ENCODE peak calls at places on chromosomes 12 and 14, in six cellular contexts. G, O, Y, R, Q and I are unnamed samples.

GRCh38 chr12:5333096-5333495 is 98.8 kb upstream of the NTF3 start:
- DNase-seq in Q (no peak), R (no peak), Y (no peak), O (no peak), G (no peak), I (no peak)

GRCh38 chr14:96581902-96582640 is 79.9 kb downstream of the PAPOLA start:
- DNase-seq in G (no peak), Y (no peak), Q (no peak), R (peak), O (no peak), I (no peak)

GRCh38 chr14:54312166-54312801 is 84.5 kb upstream of the CDKN3 start:
- DNase-seq in O (peak), Y (no peak), G (no peak), Q (no peak), R (no peak), I (peak)

GRCh38 chr12:4849024-4849594 is 60.6 kb upstream of the KCNA1 start:
- DNase-seq in Y (no peak), Q (no peak), O (peak), R (no peak), G (no peak), I (peak)

GRCh38 chr12:105287408-105287807 is 43.1 kb upstream of the C12orf75 start:
- DNase-seq in G (no peak), O (no peak), Q (no peak), Y (no peak), R (no peak), I (no peak)

GRCh38 chr14:100622234-100622633 is 35.0 kb upstream of the BEGAIN start:
- DNase-seq in Q (no peak), G (no peak), Y (peak), R (no peak), O (no peak), I (no peak)

GRCh38 chr12:84764006-84764405 is 148.6 kb downstream of the SLC6A15 start:
- DNase-seq in R (no peak), Y (no peak), O (peak), G (no peak), Q (no peak), I (peak)

GRCh38 chr12:96986883-96987523 is 79.9 kb downstream of the NEDD1 start:
- DNase-seq in G (no peak), O (peak), R (peak), Y (no peak), Q (no peak), I (peak)

GRCh38 chr12:7130791-7131501 is 775 bp downstream of the CLSTN3 start:
- DNase-seq in G (peak), Q (peak), O (peak), Y (peak), R (peak), I (peak)

GRCh38 chr14:99181246-99181645 is 90.8 kb downstream of the BCL11B start:
- DNase-seq in Y (no peak), G (no peak), O (no peak), Q (no peak), R (no peak), I (no peak)

GRCh38 chr12:29054790-29055663 is 94.1 kb upstream of the FAR2 start:
- DNase-seq in O (no peak), R (no peak), Q (no peak), G (no peak), Y (no peak), I (no peak)

GRCh38 chr14:51784466-51784865 is 75.9 kb upstream of the GNG2 start:
- DNase-seq in Q (no peak), Y (no peak), G (no peak), R (no peak), O (no peak), I (no peak)

GRCh38 chr14:73728106-73729014 is 14.2 kb upstream of the PNMA1 start:
- DNase-seq in Q (peak), O (peak), R (peak), Y (peak), G (peak), I (peak)

GRCh38 chr12:21301-22189 is 45.0 kb upstream of the IQSEC3 start:
- DNase-seq in Y (peak), Q (no peak), R (no peak), G (no peak), O (no peak), I (no peak)

GRCh38 chr12:22530-23201 is 43.9 kb upstream of the IQSEC3 start:
- DNase-seq in O (no peak), Y (peak), Q (no peak), R (no peak), G (no peak), I (no peak)

GRCh38 chr12:20757-21156 is 45.8 kb upstream of the IQSEC3 start:
- DNase-seq in Q (no peak), R (no peak), O (no peak), G (no peak), Y (peak), I (no peak)

DNA sequence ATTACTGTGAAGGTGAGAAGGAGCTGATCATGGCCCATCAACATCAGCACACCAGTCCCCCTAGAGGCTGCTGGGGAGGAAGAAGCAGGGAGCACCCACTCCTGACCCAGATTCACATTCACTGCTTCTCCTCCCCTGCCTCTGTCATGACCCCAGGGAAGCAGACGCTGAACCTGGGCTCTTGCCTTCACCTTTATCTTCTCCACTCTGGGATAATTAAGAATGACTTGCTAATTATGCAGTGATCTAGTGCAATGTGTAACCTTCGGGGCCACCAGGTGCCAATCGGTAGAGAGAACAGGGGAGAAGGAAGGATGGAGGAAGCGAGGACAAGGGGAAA is 44.4 kb upstream of the IQSEC3 start:
- DNase-seq in Y (peak), R (no peak), G (no peak), O (no peak), Q (no peak), I (no peak)
- TF ChIP-seq CTCF in Y (no peak), R (no peak), G (no peak), O (no peak), Q (no peak), I (no peak)

DNA sequence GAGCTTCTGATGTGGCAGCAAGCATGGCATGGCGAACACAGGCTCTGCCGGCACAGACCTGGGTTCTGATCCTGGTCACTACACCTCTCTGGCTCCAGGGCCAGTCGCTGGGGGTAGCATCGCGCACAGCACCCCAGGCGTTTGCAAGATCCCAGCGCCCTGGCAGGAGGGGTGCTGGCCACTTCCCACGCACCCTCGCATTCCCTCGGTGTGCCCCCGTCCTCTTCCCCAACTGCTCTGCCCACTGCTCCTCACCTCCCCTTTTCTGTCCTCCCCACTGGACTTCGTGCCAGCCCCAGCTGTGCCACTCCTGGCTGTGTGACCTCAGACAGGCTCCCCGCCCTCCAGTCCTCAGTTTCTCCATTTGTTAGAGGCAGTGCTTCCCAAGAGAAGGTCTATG is 2.8 kb downstream of the CDK2AP1 start:
- DNase-seq in G (no peak), O (no peak), R (no peak), Q (no peak), Y (no peak), I (no peak)
- H3K4me3 ChIP-seq in G (no peak), O (peak), R (no peak), Q (peak), Y (no peak), I (peak)

GRCh38 chr12:990649-991349 is at the start of gene ERC1:
- DNase-seq in O (peak), Y (peak), G (peak), R (peak), Q (peak), I (peak)
- TF ChIP-seq CTCF in O (peak), Y (no peak), G (no peak), R (no peak), Q (no peak), I (no peak)

GRCh38 chr12:53726342-53726741 is 910 bp downstream of the CALCOCO1 start:
- DNase-seq in R (no peak), G (no peak), O (no peak), Y (no peak), Q (no peak), I (no peak)

GRCh38 chr12:53729659-53730058 is 2.4 kb upstream of the CALCOCO1 start:
- DNase-seq in R (no peak), Y (no peak), Q (no peak), O (no peak), G (no peak), I (no peak)

GRCh38 chr12:53726946-53727309 is 324 bp downstream of the CALCOCO1 start:
- DNase-seq in O (peak), Y (no peak), R (no peak), G (no peak), Q (no peak), I (peak)

GRCh38 chr12:53727310-53728041 is at the start of gene CALCOCO1:
- DNase-seq in G (peak), R (peak), Y (peak), Q (peak), O (peak), I (peak)

DNA sequence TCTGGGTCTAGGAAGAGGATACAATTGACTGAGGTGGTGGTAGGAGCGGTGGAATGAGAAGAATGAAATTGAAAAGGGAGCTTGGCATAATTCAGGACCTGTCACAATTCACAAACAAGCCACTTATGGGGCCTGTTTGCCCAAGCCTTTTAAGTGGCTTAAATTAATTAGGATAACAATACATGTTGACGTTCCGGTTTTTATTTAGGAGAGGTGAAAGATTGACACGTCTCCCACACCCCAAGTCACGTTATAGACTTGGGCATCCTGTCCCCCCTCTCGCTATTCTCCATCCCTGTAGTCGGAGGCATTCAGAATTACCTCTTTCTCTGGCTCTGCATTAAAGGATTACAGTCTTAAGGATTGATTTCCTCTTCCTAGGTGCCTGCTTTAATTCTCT is 954 bp upstream of the CALCOCO1 start:
- DNase-seq in R (no peak), O (no peak), Q (no peak), G (no peak), Y (no peak), I (no peak)
- H3K4me3 ChIP-seq in R (no peak), O (peak), Q (no peak), G (no peak), Y (peak), I (no peak)

DNA sequence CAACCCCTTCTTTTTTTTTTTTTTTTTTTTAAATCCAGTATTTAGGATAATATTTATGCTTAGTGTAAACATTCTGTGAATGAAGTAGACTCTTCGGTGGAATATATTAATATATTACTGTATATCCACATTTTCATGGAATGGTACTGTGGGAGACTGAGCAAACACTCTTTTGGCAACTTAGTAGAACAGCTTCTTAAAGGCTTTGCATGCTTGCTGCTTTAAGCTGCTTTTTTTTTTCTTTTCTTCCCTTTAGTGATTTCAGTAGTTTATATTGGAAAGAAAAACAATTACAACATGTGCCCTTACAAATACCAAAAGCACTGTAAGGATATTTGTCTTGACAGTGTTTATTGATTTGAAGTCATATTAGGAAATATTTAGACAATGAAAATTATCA is 78.9 kb downstream of the AEBP2 start:
- DNase-seq in R (no peak), Q (no peak), Y (no peak), O (peak), G (no peak), I (no peak)
- TF ChIP-seq CTCF in R (no peak), Q (no peak), Y (no peak), O (no peak), G (no peak), I (no peak)

GRCh38 chr12:54428050-54429013 is 9.3 kb upstream of the ITGA5 start:
- DNase-seq in O (peak), Y (no peak), Q (no peak), G (peak), R (no peak), I (peak)
- H3K4me3 ChIP-seq in O (no peak), Y (no peak), Q (no peak), G (no peak), R (no peak), I (no peak)

GRCh38 chr14:36451346-36452065 is 68.5 kb downstream of the NKX2-1 start:
- DNase-seq in Q (no peak), G (no peak), Y (peak), O (no peak), R (no peak), I (no peak)

GRCh38 chr14:36454599-36455240 is 65.3 kb downstream of the NKX2-1 start:
- DNase-seq in R (no peak), Y (no peak), Q (no peak), G (no peak), O (no peak), I (no peak)

GRCh38 chr14:36452850-36453249 is 67.2 kb downstream of the NKX2-1 start:
- DNase-seq in G (no peak), R (no peak), O (no peak), Y (no peak), Q (no peak), I (no peak)

GRCh38 chr14:36449903-36450302 is 70.1 kb downstream of the NKX2-1 start:
- DNase-seq in G (no peak), Q (no peak), Y (no peak), R (no peak), O (no peak), I (no peak)

GRCh38 chr14:36450550-36450949 is 69.5 kb downstream of the NKX2-1 start:
- DNase-seq in R (no peak), G (no peak), Q (no peak), Y (no peak), O (no peak), I (no peak)
- TF ChIP-seq CTCF in R (no peak), G (no peak), Q (no peak), Y (no peak), O (no peak), I (no peak)

DNA sequence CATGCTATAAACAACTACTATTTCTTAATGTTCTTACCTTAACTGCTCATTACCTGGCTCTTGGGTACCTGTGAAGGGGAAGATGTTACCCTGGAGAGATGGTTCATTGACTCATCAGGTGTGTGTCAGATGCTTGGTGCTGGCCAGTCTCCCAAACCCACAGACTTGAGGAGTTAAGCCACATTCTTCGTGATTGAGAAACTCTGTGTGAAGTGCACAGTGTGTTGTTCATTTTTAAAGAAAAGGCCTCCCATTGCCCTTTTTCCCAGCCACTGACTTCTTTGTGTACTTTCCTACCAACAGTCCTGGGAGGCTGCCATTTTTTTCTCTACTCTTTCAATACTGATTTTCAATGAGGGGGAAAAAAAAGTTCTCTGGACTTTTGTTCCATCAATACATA is 3.2 kb downstream of the MGST1 start:
- DNase-seq in Y (no peak), O (peak), R (peak), Q (no peak), G (no peak), I (peak)
- H3K4me3 ChIP-seq in Y (peak), O (no peak), R (no peak), Q (no peak), G (no peak), I (peak)

DNA sequence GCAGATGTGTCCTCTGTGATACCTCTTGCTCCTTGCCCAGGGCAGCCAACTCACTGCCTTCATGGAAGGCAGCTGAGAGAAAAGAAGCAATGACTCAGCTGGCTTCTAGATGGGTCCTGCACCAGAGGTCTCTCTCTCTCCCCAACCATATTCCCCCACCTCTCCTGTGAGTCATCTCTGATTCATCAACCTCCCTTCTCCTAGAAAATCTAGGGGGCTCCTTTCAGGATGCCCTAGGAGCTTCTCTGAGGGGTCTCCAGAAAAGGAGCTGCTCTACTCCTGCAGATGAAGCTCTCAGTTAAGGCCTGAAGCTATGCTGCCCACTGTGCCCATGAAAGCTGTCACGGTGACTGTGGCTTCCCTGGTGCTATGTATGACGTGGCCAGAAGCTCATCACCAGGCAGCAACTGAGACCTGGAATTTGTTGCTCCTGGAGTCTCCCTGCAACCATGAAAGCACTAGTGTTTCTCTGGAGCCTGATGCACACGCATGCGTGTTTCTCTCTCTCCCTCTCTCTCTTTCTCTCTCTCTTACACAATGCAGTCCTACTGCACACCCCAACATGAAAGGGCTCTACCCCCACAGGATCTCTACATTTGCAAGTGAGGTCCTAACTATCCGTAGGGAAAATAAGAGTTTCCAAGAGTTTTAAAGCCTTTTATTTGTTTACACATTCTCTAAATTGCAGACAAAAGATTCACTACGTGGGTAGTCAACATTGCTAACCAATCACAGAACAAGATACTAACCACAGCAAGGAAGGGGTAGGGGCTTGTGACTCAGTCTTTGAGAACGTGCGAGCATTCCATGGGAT is 285.3 kb downstream of the DPF3 start:
- DNase-seq in O (peak), Q (no peak), G (no peak), R (no peak), Y (no peak), I (peak)
- TF ChIP-seq CTCF in O (peak), Q (no peak), G (no peak), R (no peak), Y (no peak), I (no peak)

DNA sequence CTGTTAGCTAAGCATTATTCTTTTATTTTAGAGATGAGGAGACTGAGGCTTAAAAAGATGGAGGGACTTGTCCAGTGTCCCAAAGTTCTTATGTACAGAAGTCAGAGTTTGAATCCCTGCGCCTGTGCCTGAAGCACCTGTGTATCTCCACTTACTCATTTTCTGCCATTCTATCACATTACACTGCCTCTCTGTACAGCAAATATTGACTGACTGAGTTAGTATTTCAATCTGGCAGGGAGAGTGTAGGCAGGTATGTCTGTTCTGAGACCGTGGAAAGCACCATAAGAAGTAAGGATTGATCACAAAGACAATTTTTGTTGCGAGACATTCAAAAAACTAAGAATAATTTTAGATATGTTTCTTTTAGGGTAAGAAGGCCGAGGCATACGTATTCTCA is 162.7 kb downstream of the KITLG start:
- DNase-seq in G (no peak), Y (no peak), R (peak), O (no peak), Q (no peak), I (no peak)
- H3K4me3 ChIP-seq in G (no peak), Y (no peak), R (no peak), O (no peak), Q (no peak), I (peak)